ENCODE peak calls at places on chromosomes 5 and 9, in eight cellular contexts. V, A, K, B, T, U, S and P are unnamed samples. For H3K4me1, the result is how much of the 10 kb centered on the place peaks cover.

GRCh38 chr5:173984218-173984617 is 4.8 kb upstream of the C5orf47 start:
- DNase-seq in B (peak), A (peak), K (peak), V (no peak), T (no peak), S (peak), U (peak), P (peak)

GRCh38 chr5:79963261-79963977 is 27.6 kb downstream of the MTX3 start:
- DNase-seq in S (no peak), U (no peak), T (no peak), B (no peak), K (no peak), A (no peak), V (no peak), P (no peak)

GRCh38 chr5:112385566-112385965 is 33.5 kb downstream of the EPB41L4A start:
- DNase-seq in K (no peak), S (no peak), T (no peak), A (no peak), U (no peak), V (no peak), B (no peak), P (no peak)

GRCh38 chr9:124261787-124262595 is 4.2 kb downstream of the NEK6 start:
- DNase-seq in T (no peak), V (no peak), K (no peak), B (no peak), S (no peak), U (peak), A (no peak), P (peak)

GRCh38 chr9:38318755-38319495 is 73.6 kb upstream of the ALDH1B1 start:
- DNase-seq in B (no peak), T (peak), A (no peak), V (no peak), U (peak), S (no peak), K (peak), P (peak)

GRCh38 chr5:117266237-117266725 is 691.7 kb upstream of the SEMA6A start:
- DNase-seq in V (no peak), A (no peak), T (no peak), B (no peak), U (no peak), K (no peak), S (no peak), P (no peak)

GRCh38 chr5:142183561-142183960 is 75.0 kb downstream of the NDFIP1 start:
- DNase-seq in S (no peak), B (no peak), K (no peak), A (no peak), T (no peak), V (no peak), U (no peak), P (no peak)

GRCh38 chr9:114691046-114691955 is 9.3 kb upstream of the TEX48 start:
- DNase-seq in V (no peak), T (peak), A (no peak), K (no peak), S (peak), B (no peak), U (peak), P (peak)

GRCh38 chr5:141513021-141513626 is 24.2 kb downstream of the PCDHGC5 start:
- DNase-seq in B (peak), A (peak), T (no peak), K (peak), S (no peak), V (peak), U (peak), P (peak)

GRCh38 chr9:114616684-114617520 is 5.8 kb downstream of the TMEM268 start:
- DNase-seq in T (no peak), K (no peak), S (peak), U (no peak), V (peak), B (no peak), A (no peak), P (peak)

GRCh38 chr5:38831909-38832308 is 13.9 kb upstream of the OSMR start:
- DNase-seq in S (peak), V (no peak), U (peak), T (peak), A (peak), K (peak), B (peak), P (peak)

GRCh38 chr5:131514316-131515275 is 120.4 kb downstream of the RAPGEF6 start:
- DNase-seq in T (peak), K (no peak), A (no peak), B (no peak), U (peak), V (no peak), S (peak), P (no peak)

GRCh38 chr9:18890372-18890771 is 142.6 kb downstream of the SAXO1 start:
- DNase-seq in V (no peak), A (no peak), B (no peak), U (peak), K (no peak), T (peak), S (peak), P (peak)

GRCh38 chr5:180343846-180344327 is 9.2 kb downstream of the GFPT2 start:
- DNase-seq in U (peak), T (no peak), B (peak), A (peak), K (peak), S (no peak), V (peak), P (peak)

GRCh38 chr9:108787664-108788048 is 68.1 kb downstream of the ACTL7B start:
- DNase-seq in U (no peak), S (no peak), A (no peak), K (no peak), T (peak), V (no peak), B (peak), P (no peak)

GRCh38 chr9:136077491-136077890 is 17.6 kb downstream of the NACC2 start:
- DNase-seq in S (no peak), A (no peak), B (no peak), U (no peak), V (no peak), K (no peak), T (no peak), P (peak)

GRCh38 chr9:127961166-127961490 is 19.7 kb downstream of the EEIG1 start:
- DNase-seq in U (no peak), A (no peak), V (no peak), S (no peak), K (no peak), B (no peak), T (no peak), P (no peak)
- H3K4me1 ChIP-seq in U (under half), A (under half), V (under half), S (under half), K (under half), B (under half), T (under half), P (under half)

DNA sequence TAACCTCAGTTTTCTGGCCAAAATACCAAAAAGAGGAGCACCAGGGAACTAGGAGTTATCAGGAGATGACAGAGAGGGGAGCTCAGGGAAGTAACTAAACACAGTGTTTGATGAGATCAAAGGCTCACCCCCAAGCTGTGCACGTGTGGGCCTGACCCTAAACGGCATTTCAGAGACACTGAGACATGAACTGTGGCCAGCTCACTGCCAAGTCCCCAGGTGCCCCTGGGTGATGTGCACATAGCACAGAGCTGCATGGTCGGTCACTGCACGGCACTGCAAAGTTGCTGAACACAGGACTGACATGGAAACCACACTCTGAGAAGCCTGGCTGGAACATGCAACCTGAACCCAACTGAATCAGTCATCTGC is 26.7 kb downstream of the AK8 start:
- DNase-seq in A (no peak), T (no peak), K (no peak), S (no peak), B (no peak), V (no peak), U (no peak), P (no peak)
- H3K9ac ChIP-seq in A (no peak), T (no peak), K (no peak), S (no peak), B (no peak), V (no peak), U (no peak), P (no peak)

GRCh38 chr5:143588933-143589662 is 185.6 kb upstream of the NR3C1 start:
- DNase-seq in K (no peak), U (no peak), V (no peak), A (no peak), S (peak), B (no peak), T (no peak), P (no peak)

GRCh38 chr5:143593723-143594122 is 190.2 kb upstream of the NR3C1 start:
- DNase-seq in A (no peak), V (no peak), B (no peak), U (no peak), K (no peak), T (no peak), S (no peak), P (no peak)

GRCh38 chr5:143596500-143596820 is 193.0 kb upstream of the NR3C1 start:
- DNase-seq in K (no peak), S (no peak), A (no peak), B (no peak), T (no peak), V (no peak), U (no peak), P (no peak)

GRCh38 chr5:143594913-143595818 is 191.7 kb upstream of the NR3C1 start:
- DNase-seq in V (no peak), T (peak), B (no peak), S (peak), K (no peak), U (peak), A (no peak), P (peak)

DNA sequence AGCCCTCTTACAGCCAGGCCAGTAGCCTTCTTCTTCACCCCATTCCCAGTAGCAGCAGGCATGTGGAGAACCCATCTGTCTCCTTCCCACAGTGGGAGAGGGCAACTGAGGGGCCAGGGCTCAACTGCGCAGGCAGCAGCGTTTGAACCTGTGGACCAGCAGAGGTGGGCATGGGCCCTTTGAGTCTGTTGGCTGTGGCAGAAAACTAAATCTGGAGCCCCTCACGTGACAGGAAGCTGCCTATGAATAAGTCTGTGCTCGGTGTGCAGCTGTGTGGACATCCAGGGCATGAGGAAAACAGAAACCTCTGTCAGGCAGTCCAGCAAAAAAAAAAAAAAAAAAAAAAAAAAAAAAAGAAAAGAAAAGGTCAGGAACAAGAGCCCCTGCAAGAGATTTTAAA is 189.2 kb upstream of the NR3C1 start:
- DNase-seq in S (no peak), U (peak), B (no peak), A (no peak), V (no peak), K (no peak), T (no peak), P (no peak)
- H3K4me3 ChIP-seq in S (no peak), U (no peak), B (no peak), A (no peak), V (no peak), K (no peak), T (no peak), P (no peak)

GRCh38 chr9:79663299-79663698 is 91.5 kb downstream of the TLE4 start:
- DNase-seq in K (peak), U (peak), V (no peak), S (no peak), B (peak), T (no peak), A (no peak), P (no peak)

GRCh38 chr9:79664375-79664825 is 92.6 kb downstream of the TLE4 start:
- DNase-seq in T (no peak), U (peak), V (no peak), K (no peak), B (no peak), S (peak), A (no peak), P (no peak)

GRCh38 chr9:79663878-79664277 is 92.1 kb downstream of the TLE4 start:
- DNase-seq in A (no peak), K (no peak), T (no peak), V (no peak), B (peak), S (no peak), U (peak), P (no peak)

GRCh38 chr9:79665926-79666325 is 94.2 kb downstream of the TLE4 start:
- DNase-seq in V (no peak), A (no peak), K (no peak), U (peak), S (no peak), B (no peak), T (peak), P (no peak)

DNA sequence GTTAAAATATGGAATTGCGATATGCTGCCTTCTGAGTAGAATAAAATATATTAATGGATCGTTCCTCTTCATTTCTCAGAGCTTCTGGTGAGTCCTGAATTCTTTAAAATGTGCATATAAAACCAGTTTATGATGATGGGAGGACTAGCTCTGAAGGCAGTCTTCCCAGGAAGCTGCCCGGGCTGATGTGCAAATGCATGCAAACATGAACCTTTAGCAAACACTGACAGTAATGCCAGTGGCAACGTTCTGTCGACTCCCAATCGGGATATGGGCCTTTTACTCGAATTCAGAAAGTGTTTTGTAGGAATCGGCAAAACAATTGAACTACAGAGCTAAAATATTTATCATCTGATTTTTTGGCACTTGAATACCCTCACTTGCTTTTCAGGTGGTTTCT is 93.6 kb downstream of the TLE4 start:
- DNase-seq in B (no peak), U (no peak), K (no peak), S (no peak), A (no peak), T (no peak), V (no peak), P (no peak)
- H3K4me1 ChIP-seq in B (half or more), U (under half), K (under half), S (under half), A (under half), T (under half), V (under half), P (under half)

DNA sequence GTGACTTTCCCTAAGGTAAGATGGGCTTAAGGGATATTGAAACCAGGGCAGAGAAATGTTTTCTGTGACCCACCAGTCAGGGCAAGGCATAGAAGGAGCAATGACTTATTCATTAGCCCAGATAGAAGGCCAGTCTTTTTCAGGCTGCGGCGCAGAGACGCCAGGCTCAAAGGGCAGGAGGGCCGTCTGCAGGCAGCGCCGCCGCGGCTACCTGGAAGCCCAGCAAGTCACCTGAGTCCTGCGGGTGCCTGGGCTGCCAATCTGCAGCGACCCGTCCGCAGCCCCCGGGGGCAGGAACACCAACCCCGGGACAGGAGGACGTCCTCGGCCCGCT is 322 bp upstream of the SH3GL2 start:
- DNase-seq in U (no peak), T (no peak), K (no peak), S (no peak), V (no peak), A (no peak), B (no peak), P (no peak)
- H3K9ac ChIP-seq in U (no peak), T (no peak), K (no peak), S (no peak), V (no peak), A (no peak), B (no peak), P (no peak)

GRCh38 chr5:153965102-153965645 is 73.5 kb downstream of the FAM114A2 start:
- DNase-seq in S (peak), A (peak), V (peak), T (peak), U (peak), B (peak), K (peak), P (peak)
- H3K4me3 ChIP-seq in S (no peak), A (no peak), V (no peak), T (no peak), U (peak), B (no peak), K (no peak), P (peak)

DNA sequence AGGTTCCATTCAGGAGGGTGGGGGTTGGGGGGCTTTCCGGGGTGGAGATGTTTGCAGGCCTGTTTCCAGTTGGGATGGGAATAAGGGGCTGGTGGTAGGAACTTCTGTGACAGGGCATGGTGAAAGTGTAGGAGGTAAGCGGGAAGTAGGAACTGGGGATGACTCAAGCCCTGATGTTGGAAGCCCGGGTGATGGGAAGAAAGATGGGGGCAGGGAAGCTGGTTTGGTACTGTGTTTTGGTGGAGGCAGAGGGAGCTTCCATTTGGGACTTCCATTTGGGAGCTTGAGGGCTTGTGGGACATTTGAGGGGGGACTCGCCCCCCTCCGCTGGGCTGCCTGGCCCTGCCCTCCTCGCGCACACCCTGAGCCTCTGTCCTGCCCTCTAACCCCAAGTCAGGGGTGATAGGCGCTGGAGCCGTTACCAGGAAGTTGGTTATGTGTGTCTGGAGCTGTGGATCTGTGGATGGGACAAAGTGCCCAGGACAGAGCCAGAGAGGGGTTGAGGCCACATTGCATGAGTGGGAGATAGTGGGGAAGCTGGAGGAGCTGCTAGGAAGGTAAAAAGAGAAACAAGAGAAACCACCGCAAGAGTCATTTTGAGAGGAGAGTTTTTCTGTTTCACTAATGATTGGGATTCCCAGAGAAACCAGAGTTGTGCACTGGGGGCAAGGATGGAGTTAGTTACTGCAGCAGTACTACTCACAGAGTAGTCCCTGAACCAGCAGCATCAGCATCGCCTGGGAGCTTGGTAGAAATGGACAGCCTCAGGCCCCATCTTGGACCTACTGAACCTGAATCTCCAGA is 6.6 kb downstream of the RGS14 start:
- DNase-seq in V (no peak), K (no peak), B (no peak), S (no peak), A (peak), U (peak), T (no peak), P (no peak)
- H3K4me1 ChIP-seq in V (under half), K (under half), B (under half), S (under half), A (under half), U (under half), T (under half), P (under half)

GRCh38 chr9:88313364-88314220 is 74.7 kb upstream of the SPIN1 start:
- DNase-seq in K (peak), U (no peak), B (no peak), T (no peak), A (peak), S (no peak), V (no peak), P (no peak)
- H3K9ac ChIP-seq in K (no peak), U (no peak), B (no peak), T (no peak), A (no peak), S (no peak), V (no peak), P (no peak)

GRCh38 chr5:177427919-177428573 is 1.6 kb downstream of the GRK6 start:
- DNase-seq in S (no peak), V (no peak), A (peak), T (no peak), U (no peak), B (no peak), K (no peak), P (no peak)
- H3K4me3 ChIP-seq in S (peak), V (peak), A (peak), T (no peak), U (peak), B (peak), K (no peak), P (peak)